ENCODE peak calls at places on chromosomes 13 and 19, in seven cellular contexts. B is epithelial cell of esophagus, J is HCT116, P is A549, Y is RWPE1, Q is cardiac fibroblast, O is GM10248. R is an unnamed sample.
A peak's percentile ranks its signal among the peaks of the same experiment; 100 is the strongest.

GRCh38 chr13:72745260-72745659 is 17.5 kb downstream of the BORA start:
- DNase-seq in P (no peak), J (no peak), B (no peak), Y (no peak), Q (no peak), O (no peak), R (no peak)

GRCh38 chr19:33214621-33215020 is 11.0 kb downstream of the SLC7A10 start:
- DNase-seq in Q (peak; percentile 47), J (no peak), Y (no peak), B (peak; percentile 19), P (peak; percentile 72), O (no peak), R (no peak)

GRCh38 chr19:45865269-45865948 is 1.3 kb downstream of the FOXA3 start:
- DNase-seq in J (no peak), P (no peak), Q (no peak), O (no peak), Y (no peak), B (no peak), R (no peak)

GRCh38 chr19:2482354-2483038 is 6.6 kb downstream of the GADD45B start:
- DNase-seq in P (no peak), O (no peak), Q (no peak), J (no peak), B (no peak), Y (no peak), R (no peak)

GRCh38 chr13:113405481-113406300 is 41.8 kb upstream of the GRTP1 start:
- DNase-seq in B (no peak), P (no peak), O (no peak), Q (no peak), J (no peak), Y (no peak), R (no peak)

GRCh38 chr13:30071890-30072817 is 221.7 kb upstream of the UBL3 start:
- DNase-seq in Y (no peak), P (peak; percentile 4), B (peak; percentile 74), O (no peak), J (no peak), Q (no peak), R (no peak)

GRCh38 chr19:41928221-41928683 is at the start of gene ERFL:
- DNase-seq in O (no peak), J (no peak), B (no peak), Y (no peak), P (no peak), Q (no peak), R (no peak)

GRCh38 chr19:34838248-34838647 is 65.2 kb upstream of the ZNF599 start:
- DNase-seq in P (peak; percentile 39), Q (peak; percentile 25), O (no peak), Y (peak; percentile 20), J (peak; percentile 8), B (peak; percentile 29), R (no peak)

GRCh38 chr13:54287062-54287764 is 1258.6 kb downstream of the OLFM4 start:
- DNase-seq in O (no peak), P (no peak), B (no peak), Q (no peak), Y (no peak), J (no peak), R (no peak)

GRCh38 chr13:109924376-109924775 is 138.0 kb upstream of the IRS2 start:
- DNase-seq in Q (no peak), J (no peak), O (no peak), B (no peak), Y (no peak), P (no peak), R (no peak)

GRCh38 chr13:30045916-30046704 is 195.7 kb upstream of the UBL3 start:
- DNase-seq in B (peak; percentile 58), P (no peak), Q (peak; percentile 14), Y (no peak), O (no peak), J (no peak), R (no peak)

GRCh38 chr19:43470288-43470687 is 4.9 kb upstream of the LYPD3 start:
- DNase-seq in Q (no peak), B (peak; percentile 87), J (no peak), Y (no peak), O (no peak), P (no peak), R (no peak)

GRCh38 chr13:26459276-26460131 is 98.0 kb upstream of the WASF3 start:
- DNase-seq in J (no peak), Q (no peak), B (peak; percentile 39), P (no peak), O (no peak), Y (no peak), R (no peak)

GRCh38 chr19:32373614-32374295 is 28.3 kb downstream of the ZNF507 start:
- DNase-seq in Y (peak; percentile 84), B (peak; percentile 99), J (peak; percentile 94), O (no peak), P (peak; percentile 100), Q (peak; percentile 98), R (no peak)

GRCh38 chr19:54179921-54180452 is 7.0 kb upstream of the TMC4 start:
- DNase-seq in Y (no peak), J (no peak), B (peak; percentile 63), Q (peak; percentile 86), P (peak; percentile 90), O (no peak), R (no peak)

GRCh38 chr19:20503536-20503935 is 62.0 kb downstream of the ZNF737 start:
- DNase-seq in Y (peak; percentile 1), B (peak; percentile 72), J (no peak), Q (peak; percentile 19), O (no peak), P (no peak), R (no peak)

GRCh38 chr13:110373617-110374016 is 66.5 kb downstream of the COL4A2 start:
- DNase-seq in J (no peak), B (no peak), Q (no peak), O (no peak), P (no peak), Y (no peak), R (no peak)

GRCh38 chr13:41465965-41466364 is 8.6 kb downstream of the RGCC start:
- DNase-seq in B (no peak), Q (no peak), O (no peak), P (no peak), Y (no peak), J (no peak), R (no peak)

GRCh38 chr19:1406818-1407661 is at the start of gene DAZAP1:
- DNase-seq in Y (peak; percentile 93), Q (peak; percentile 99), O (peak; percentile 98), J (peak; percentile 96), P (peak; percentile 97), B (peak; percentile 98), R (peak; percentile 100)
- TF ChIP-seq CTCF in Y (peak; percentile 58), Q (no peak), O (peak; percentile 50), J (peak; percentile 66), P (peak; percentile 50), B (peak; percentile 60), R (peak; percentile 53)

GRCh38 chr13:24741016-24741662 is 22.8 kb upstream of the RNF17 start:
- DNase-seq in O (peak; percentile 62), Y (no peak), J (no peak), P (peak; percentile 17), B (peak; percentile 22), Q (no peak), R (no peak)
- TF ChIP-seq CTCF in O (peak; percentile 47), Y (no peak), J (peak; percentile 54), P (no peak), B (peak; percentile 30), Q (peak; percentile 4), R (no peak)

GRCh38 chr19:38917921-38918491 is 6.0 kb upstream of the CCER2 start:
- DNase-seq in P (peak; percentile 75), O (no peak), Y (peak; percentile 30), Q (no peak), J (no peak), B (peak; percentile 17), R (no peak)
- TF ChIP-seq CTCF in P (peak; percentile 49), O (no peak), Y (no peak), Q (no peak), J (no peak), B (peak; percentile 8), R (no peak)

GRCh38 chr19:39514840-39515550 is at the start of gene SELENOV:
- DNase-seq in B (no peak), O (no peak), P (no peak), J (no peak), Y (no peak), Q (peak; percentile 5), R (no peak)
- TF ChIP-seq CTCF in B (no peak), O (no peak), P (peak; percentile 6), J (no peak), Y (no peak), Q (no peak), R (no peak)

DNA sequence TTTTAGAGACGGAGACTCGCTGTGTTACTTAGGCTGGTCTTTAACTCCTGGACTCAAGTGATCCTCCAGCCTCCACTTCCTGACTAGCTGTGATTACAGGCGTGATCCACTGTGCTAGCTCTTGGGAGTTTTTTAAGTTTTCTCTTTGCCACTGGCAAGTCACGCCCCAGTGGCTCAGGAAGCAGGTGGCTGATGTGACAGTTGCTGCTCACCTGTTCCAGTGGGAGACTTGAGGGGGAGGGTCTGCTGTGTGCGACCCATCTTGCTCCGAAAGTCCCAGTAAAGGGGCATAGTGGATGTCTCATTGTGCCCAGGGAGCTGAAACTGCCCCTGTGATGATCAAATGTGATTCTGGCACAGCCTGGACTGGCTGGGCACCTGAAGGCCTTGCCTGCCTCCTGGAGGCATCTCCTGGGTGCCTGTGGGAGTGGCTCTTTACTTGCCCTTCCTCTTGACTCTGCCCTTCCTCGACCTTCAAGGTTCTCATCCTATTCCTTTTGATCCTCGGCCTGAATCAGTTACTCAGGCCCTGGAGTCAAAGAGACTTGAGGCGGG is 7.8 kb downstream of the SMARCA4 start:
- DNase-seq in J (no peak), Q (no peak), O (no peak), P (no peak), Y (no peak), B (no peak), R (no peak)
- TF ChIP-seq CTCF in J (no peak), Q (no peak), O (no peak), P (no peak), Y (no peak), B (peak; percentile 24), R (no peak)

R was measured in mesothelial cell of epicardium.